ENCODE peak calls at places on chromosomes 16 and 17, in six cellular contexts. X, Z, Q, M, E and L are unnamed samples.

GRCh38 chr17:690346-690745 is 24.3 kb downstream of the VPS53 start:
- DNase-seq in X (no peak), Z (no peak), Q (no peak), M (no peak), E (no peak), L (no peak)

GRCh38 chr16:70687671-70688265 is 1.9 kb upstream of the MTSS2 start:
- DNase-seq in X (no peak), Z (no peak), Q (no peak), M (no peak), E (no peak), L (no peak)

GRCh38 chr17:43547659-43548256 is 1.6 kb upstream of the ETV4 start:
- DNase-seq in X (no peak), Z (no peak), Q (no peak), M (no peak), E (no peak), L (no peak)

GRCh38 chr17:62309381-62309780 is 71.0 kb upstream of the EFCAB3 start:
- DNase-seq in X (no peak), Z (no peak), Q (no peak), M (no peak), E (no peak), L (no peak)

GRCh38 chr17:28887871-28888471 is 9.6 kb downstream of the FLOT2 start:
- DNase-seq in X (no peak), Z (no peak), Q (no peak), M (no peak), E (no peak), L (no peak)

GRCh38 chr16:72956124-72957064 is 91.5 kb downstream of the ZFHX3 start:
- DNase-seq in X (no peak), Z (no peak), Q (no peak), M (no peak), E (no peak), L (no peak)

GRCh38 chr17:1485748-1486376 is 6.6 kb downstream of the MYO1C start:
- DNase-seq in X (peak; percentile 74), Z (peak; percentile 39), Q (no peak), M (no peak), E (peak; percentile 67), L (no peak)

GRCh38 chr17:80694992-80695912 is 150.6 kb downstream of the RPTOR start:
- DNase-seq in X (no peak), Z (peak; percentile 57), Q (peak; percentile 52), M (no peak), E (no peak), L (no peak)

GRCh38 chr16:73058616-73059409 is 10.9 kb upstream of the ZFHX3 start:
- DNase-seq in X (peak; percentile 77), Z (peak; percentile 61), Q (no peak), M (no peak), E (peak; percentile 20), L (peak; percentile 63)

GRCh38 chr16:2486645-2487516 is 12.0 kb downstream of the TBC1D24 start:
- DNase-seq in X (no peak), Z (no peak), Q (no peak), M (peak; percentile 51), E (no peak), L (peak; percentile 31)
- TF ChIP-seq CTCF in X (no peak), Z (no peak), Q (no peak), M (peak; percentile 95), E (no peak), L (no peak)

GRCh38 chr16:88020513-88020885 is 69.3 kb downstream of the BANP start:
- DNase-seq in X (no peak), Z (no peak), Q (no peak), M (no peak), E (no peak), L (no peak)
- TF ChIP-seq MYC in X (no peak), Z (no peak), Q (no peak), M (no peak), E (no peak), L (no peak)

GRCh38 chr17:60247836-60248461 is 98.2 kb downstream of the CA4 start:
- DNase-seq in X (no peak), Z (no peak), Q (no peak), M (no peak), E (no peak), L (no peak)
- H3K4me3 ChIP-seq in X (no peak overlapping the region), Z (no peak overlapping the region), Q (no peak overlapping the region), M (no peak overlapping the region), E (no peak overlapping the region), L (no peak overlapping the region)

DNA sequence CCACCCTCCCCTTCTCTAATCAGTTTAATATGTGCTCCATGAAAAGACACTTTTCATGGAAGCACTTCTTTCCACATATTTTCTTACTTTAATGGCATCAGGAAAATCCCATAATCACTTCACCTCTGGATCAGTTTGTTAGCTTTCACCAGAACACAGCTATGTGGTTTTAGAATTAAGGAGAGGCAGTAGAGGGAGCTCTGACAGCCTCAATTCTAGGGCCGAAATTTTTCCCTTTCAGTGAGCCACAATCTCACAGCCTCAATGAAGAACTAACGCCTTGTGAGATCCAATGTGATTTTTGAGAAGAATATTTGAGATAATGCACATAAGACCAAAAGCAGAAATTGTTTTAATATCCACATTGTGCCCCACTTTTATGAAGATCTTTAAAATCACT is 1494.0 kb upstream of the CDH8 start:
- DNase-seq in X (no peak), Z (no peak), Q (no peak), M (no peak), E (no peak), L (no peak)
- TF ChIP-seq CTCF in X (no peak), Z (no peak), Q (no peak), M (no peak), E (no peak), L (no peak)